ENCODE peak calls at places on chromosomes 16 and 17, in seven cellular contexts. S, G, A, H, I, K and B are unnamed samples.
A peak's percentile ranks its signal among the peaks of the same experiment; 100 is the strongest.

GRCh38 chr17:7237761-7238417 is 1.4 kb downstream of the PHF23 start:
- DNase-seq in S (peak; percentile 84), G (peak; percentile 53), A (peak; percentile 90), H (no peak), I (peak; percentile 83), K (peak; percentile 82), B (peak; percentile 94)

GRCh38 chr17:44106801-44107200 is 16.6 kb downstream of the HDAC5 start:
- DNase-seq in S (no peak), G (no peak), A (no peak), H (no peak), I (no peak), K (no peak), B (no peak)

GRCh38 chr17:27454089-27454488 is 2.2 kb upstream of the KSR1 start:
- DNase-seq in S (no peak), G (no peak), A (no peak), H (no peak), I (no peak), K (no peak), B (no peak)

GRCh38 chr17:21511368-21512195 is 135.4 kb downstream of the KCNJ12 start:
- DNase-seq in S (peak; percentile 86), G (peak; percentile 51), A (peak; percentile 80), H (peak; percentile 78), I (peak; percentile 86), K (peak; percentile 94), B (peak; percentile 85)

GRCh38 chr16:77310877-77311276 is 111.7 kb downstream of the SYCE1L start:
- DNase-seq in S (no peak), G (no peak), A (no peak), H (no peak), I (no peak), K (no peak), B (no peak)

GRCh38 chr17:51507444-51507843 is 247.1 kb downstream of the UTP18 start:
- DNase-seq in S (no peak), G (no peak), A (no peak), H (no peak), I (no peak), K (no peak), B (no peak)

GRCh38 chr17:47280072-47280811 is 26.6 kb downstream of the ITGB3 start:
- DNase-seq in S (no peak), G (no peak), A (no peak), H (no peak), I (no peak), K (peak; percentile 59), B (no peak)

GRCh38 chr17:58364270-58364942 is 12.4 kb upstream of the SUPT4H1 start:
- DNase-seq in S (no peak), G (no peak), A (no peak), H (no peak), I (no peak), K (no peak), B (no peak)

DNA sequence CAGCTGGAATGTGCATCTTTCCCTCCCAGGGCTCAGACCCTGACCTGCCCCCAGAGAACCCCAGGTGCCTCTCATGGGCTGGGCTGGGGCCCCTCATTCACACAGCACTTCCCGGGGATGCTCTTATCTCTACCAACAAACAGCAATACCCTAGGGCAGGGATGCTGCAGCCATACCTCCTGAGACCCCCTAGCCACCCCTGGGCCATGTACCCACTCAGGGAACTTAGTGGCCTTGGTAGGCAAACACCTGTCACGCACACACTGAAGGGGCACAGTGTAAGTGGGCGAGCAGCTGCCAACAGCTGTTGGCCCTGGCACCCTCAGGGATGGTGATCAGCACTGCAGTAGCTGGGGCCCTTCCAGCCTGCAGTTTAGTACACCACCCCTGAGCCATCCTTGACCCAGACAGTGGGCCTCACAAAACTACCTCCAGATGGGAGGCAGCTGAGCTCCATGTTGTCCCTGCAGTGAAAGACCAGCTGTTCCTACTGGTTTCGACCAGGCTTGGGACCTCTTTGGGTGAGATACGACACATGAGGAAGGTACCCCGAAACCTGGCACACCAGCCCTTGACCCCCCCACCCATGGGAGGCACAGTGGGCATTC is 1723.6 kb downstream of the TP53TG3F start:
- DNase-seq in S (no peak), G (no peak), A (no peak), H (no peak), I (no peak), K (no peak), B (no peak)
- H3K9me3 ChIP-seq in S (no peaks in the 10 kb centered on the region), G (no peaks in the 10 kb centered on the region), A (no peaks in the 10 kb centered on the region), H (peaks cover 7% of the 10 kb centered on the region), I (no peaks in the 10 kb centered on the region), K (no peaks in the 10 kb centered on the region), B (no peaks in the 10 kb centered on the region)

GRCh38 chr16:3311496-3311895 is 6.2 kb downstream of the ZNF75A start:
- DNase-seq in S (no peak), G (no peak), A (no peak), H (no peak), I (no peak), K (no peak), B (no peak)
- H3K9me3 ChIP-seq in S (peaks cover 100% of the 10 kb centered on the region), G (peaks cover 3% of the 10 kb centered on the region), A (peaks cover 37% of the 10 kb centered on the region), H (peaks cover 99% of the 10 kb centered on the region), I (peaks cover 35% of the 10 kb centered on the region), K (peaks cover 97% of the 10 kb centered on the region), B (peaks cover 17% of the 10 kb centered on the region)

DNA sequence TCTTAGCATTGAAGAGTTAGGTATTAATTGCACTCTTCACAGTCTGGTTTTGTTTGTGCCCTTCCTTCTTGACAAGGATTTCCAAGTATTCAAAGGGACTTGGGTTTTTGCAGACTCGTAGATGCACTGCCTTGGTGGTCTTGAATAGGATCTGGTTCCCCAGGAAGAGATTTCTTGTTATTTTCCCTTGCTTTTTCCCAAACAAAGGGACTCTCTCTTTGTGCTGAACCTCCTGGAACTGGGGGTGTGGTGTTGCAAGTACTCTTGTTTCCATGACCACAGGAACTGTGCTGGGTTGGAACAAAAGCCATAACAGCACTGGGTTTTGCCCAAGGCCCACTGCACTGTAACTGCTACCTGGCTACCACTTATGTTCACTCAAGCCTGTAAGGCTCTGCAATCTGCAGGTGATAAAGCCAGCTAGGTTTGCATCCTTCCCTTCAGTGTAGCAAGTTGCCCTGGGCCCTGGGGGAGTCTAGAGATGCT is 1482.9 kb downstream of the CDH8 start:
- DNase-seq in S (no peak), G (no peak), A (no peak), H (no peak), I (no peak), K (no peak), B (no peak)
- H3K9me3 ChIP-seq in S (no peaks in the 10 kb centered on the region), G (no peaks in the 10 kb centered on the region), A (no peaks in the 10 kb centered on the region), H (no peaks in the 10 kb centered on the region), I (no peaks in the 10 kb centered on the region), K (no peaks in the 10 kb centered on the region), B (no peaks in the 10 kb centered on the region)

DNA sequence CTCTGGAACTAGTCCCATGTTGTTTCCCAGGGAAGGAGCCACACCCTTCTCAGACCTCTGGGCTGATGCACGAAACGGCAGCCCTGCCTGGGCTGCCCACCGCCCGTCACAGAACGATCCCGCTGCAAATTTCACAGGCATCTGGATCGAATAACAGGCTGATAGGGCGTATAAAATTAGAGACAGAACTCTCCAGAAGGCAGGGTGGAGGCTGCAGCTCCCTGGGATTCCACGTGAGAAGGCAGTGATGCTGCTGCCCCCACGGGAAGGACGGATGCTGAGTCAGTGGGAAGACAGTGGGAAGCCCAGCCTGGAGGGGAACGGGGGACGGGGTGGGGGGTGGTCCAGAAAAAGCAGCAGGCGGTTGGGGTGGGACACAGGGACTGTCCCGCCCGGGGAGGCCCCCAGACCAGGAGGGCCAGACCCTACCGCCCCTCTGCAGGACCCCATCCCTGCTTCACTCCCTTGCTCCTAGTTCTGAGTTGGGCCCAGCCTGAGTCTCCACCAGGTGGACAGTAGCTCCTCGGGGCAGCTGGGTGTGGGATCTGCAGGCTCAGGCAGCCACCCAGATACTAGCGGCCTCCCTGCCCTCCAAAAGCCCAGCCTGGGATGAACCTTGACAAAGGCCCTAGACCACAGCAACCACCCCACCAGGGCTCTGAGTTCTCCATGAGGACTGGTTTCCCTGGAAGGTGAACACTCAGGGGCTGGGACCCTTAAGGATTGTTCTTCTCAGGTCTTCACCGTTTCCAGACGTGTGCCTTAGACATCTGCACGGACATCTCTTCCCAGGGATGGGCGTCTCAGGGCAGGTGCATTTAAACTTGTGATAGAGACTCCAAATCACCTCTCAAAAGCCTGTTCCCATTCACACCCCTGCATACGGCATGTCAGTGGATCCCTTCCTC is 117.8 kb downstream of the METRNL start:
- DNase-seq in S (peak; percentile 11), G (no peak), A (no peak), H (peak; percentile 47), I (no peak), K (peak; percentile 84), B (peak; percentile 13)
- H3K9me3 ChIP-seq in S (no peaks in the 10 kb centered on the region), G (no peaks in the 10 kb centered on the region), A (no peaks in the 10 kb centered on the region), H (peaks cover 6% of the 10 kb centered on the region), I (no peaks in the 10 kb centered on the region), K (no peaks in the 10 kb centered on the region), B (no peaks in the 10 kb centered on the region)

GRCh38 chr17:921161-921560 is 58.4 kb downstream of the NXN start:
- DNase-seq in S (no peak), G (no peak), A (no peak), H (no peak), I (no peak), K (no peak), B (no peak)

GRCh38 chr17:923633-924032 is 55.9 kb downstream of the NXN start:
- DNase-seq in S (no peak), G (no peak), A (no peak), H (no peak), I (no peak), K (no peak), B (no peak)

GRCh38 chr17:918102-918740 is 61.4 kb downstream of the NXN start:
- DNase-seq in S (no peak), G (no peak), A (no peak), H (no peak), I (no peak), K (no peak), B (no peak)

GRCh38 chr17:917391-917811 is 62.2 kb downstream of the NXN start:
- DNase-seq in S (no peak), G (no peak), A (no peak), H (no peak), I (peak; percentile 28), K (no peak), B (peak; percentile 71)

GRCh38 chr17:920190-920589 is 59.4 kb downstream of the NXN start:
- DNase-seq in S (no peak), G (no peak), A (no peak), H (no peak), I (no peak), K (no peak), B (no peak)
- H3K9me3 ChIP-seq in S (no peaks in the 10 kb centered on the region), G (no peaks in the 10 kb centered on the region), A (no peaks in the 10 kb centered on the region), H (no peaks in the 10 kb centered on the region), I (no peaks in the 10 kb centered on the region), K (no peaks in the 10 kb centered on the region), B (no peaks in the 10 kb centered on the region)

GRCh38 chr16:35730251-35730650 is 2270.8 kb downstream of the TP53TG3F start:
- DNase-seq in S (no peak), G (no peak), A (no peak), H (no peak), I (no peak), K (no peak), B (no peak)

GRCh38 chr16:35725949-35726348 is 2266.5 kb downstream of the TP53TG3F start:
- DNase-seq in S (no peak), G (no peak), A (no peak), H (no peak), I (no peak), K (no peak), B (no peak)

DNA sequence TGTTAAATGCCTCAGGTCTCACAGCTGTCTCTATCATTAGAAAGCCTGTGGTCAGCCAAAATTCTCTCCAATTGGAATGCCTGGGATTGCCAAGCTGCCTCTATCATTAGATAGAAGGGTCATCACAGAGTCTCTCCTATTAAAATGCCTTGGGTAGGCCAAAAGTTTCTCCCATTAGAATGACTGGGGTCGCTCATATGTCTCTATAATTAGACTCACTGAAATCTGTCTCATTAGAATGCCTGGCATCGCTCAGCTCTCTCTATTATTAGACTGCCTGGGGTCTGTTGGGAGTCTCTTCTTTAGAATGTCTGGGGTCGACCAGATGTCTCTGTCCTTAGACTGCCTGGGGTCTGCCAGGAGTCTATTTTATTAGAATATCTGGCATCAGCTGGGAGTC is 2265.1 kb downstream of the TP53TG3F start:
- DNase-seq in S (no peak), G (no peak), A (no peak), H (no peak), I (no peak), K (no peak), B (no peak)
- H3K9me3 ChIP-seq in S (peaks cover 25% of the 10 kb centered on the region), G (no peaks in the 10 kb centered on the region), A (peaks cover 11% of the 10 kb centered on the region), H (peaks cover 24% of the 10 kb centered on the region), I (peaks cover 13% of the 10 kb centered on the region), K (peaks cover 13% of the 10 kb centered on the region), B (peaks cover 2% of the 10 kb centered on the region)